ENCODE peak calls at places on chromosomes 3 and 15, in ten cellular contexts. B, W, S, N, Z, G, O, C, L and H are unnamed samples.

GRCh38 chr3:149382518-149382917 is 5.1 kb upstream of the TM4SF1 start:
- DNase-seq in B (no peak), W (no peak), S (peak; percentile 19), N (no peak), Z (no peak), G (no peak), O (no peak), C (no peak), L (no peak), H (no peak)

GRCh38 chr3:156685752-156686151 is 11.4 kb downstream of the TIPARP start:
- DNase-seq in B (no peak), W (no peak), S (no peak), N (no peak), Z (no peak), G (no peak), O (no peak), C (no peak), L (no peak), H (no peak)

GRCh38 chr3:182349051-182349450 is 444.3 kb upstream of the ATP11B start:
- DNase-seq in B (no peak), W (no peak), S (peak; percentile 95), N (no peak), Z (no peak), G (no peak), O (no peak), C (no peak), L (no peak), H (no peak)

GRCh38 chr15:77454265-77454664 is 33.6 kb downstream of the HMG20A start:
- DNase-seq in B (no peak), W (no peak), S (no peak), N (no peak), Z (peak; percentile 23), G (no peak), O (no peak), C (no peak), L (no peak), H (no peak)

GRCh38 chr3:184716652-184717607 is 5.1 kb upstream of the MAGEF1 start:
- DNase-seq in B (no peak), W (peak; percentile 17), S (peak; percentile 50), N (peak; percentile 72), Z (peak; percentile 59), G (peak; percentile 38), O (peak; percentile 79), C (no peak), L (peak; percentile 66), H (no peak)

GRCh38 chr3:153469162-153469561 is 307.1 kb downstream of the RAP2B start:
- DNase-seq in B (no peak), W (no peak), S (no peak), N (no peak), Z (no peak), G (no peak), O (no peak), C (no peak), L (no peak), H (no peak)

GRCh38 chr3:197320582-197320981 is 22.2 kb upstream of the DLG1 start:
- DNase-seq in B (no peak), W (no peak), S (no peak), N (no peak), Z (no peak), G (no peak), O (no peak), C (no peak), L (no peak), H (no peak)

GRCh38 chr3:136291302-136291701 is 41.2 kb downstream of the PCCB start:
- DNase-seq in B (no peak), W (no peak), S (no peak), N (no peak), Z (no peak), G (no peak), O (no peak), C (no peak), L (no peak), H (no peak)

GRCh38 chr3:37981348-37981664 is 9.3 kb upstream of the VILL start:
- DNase-seq in B (no peak), W (no peak), S (no peak), N (no peak), Z (no peak), G (no peak), O (no peak), C (no peak), L (no peak), H (no peak)

GRCh38 chr3:9901967-9902366 is 681 bp upstream of the IL17RE start:
- DNase-seq in B (no peak), W (no peak), S (no peak), N (no peak), Z (no peak), G (no peak), O (no peak), C (no peak), L (no peak), H (no peak)

GRCh38 chr3:172307143-172307560 is 141.1 kb downstream of the GHSR start:
- DNase-seq in B (no peak), W (no peak), S (peak; percentile 54), N (no peak), Z (peak; percentile 72), G (no peak), O (no peak), C (no peak), L (no peak), H (no peak)

GRCh38 chr3:195135921-195136320 is 135.0 kb downstream of the XXYLT1 start:
- DNase-seq in B (no peak), W (no peak), S (no peak), N (no peak), Z (no peak), G (no peak), O (no peak), C (no peak), L (no peak), H (no peak)

GRCh38 chr3:180930526-180930925 is 18.1 kb downstream of the FXR1 start:
- DNase-seq in B (no peak), W (no peak), S (no peak), N (no peak), Z (no peak), G (no peak), O (no peak), C (no peak), L (no peak), H (no peak)

GRCh38 chr3:13200465-13200864 is 127.2 kb upstream of the IQSEC1 start:
- DNase-seq in B (peak; percentile 22), W (no peak), S (no peak), N (no peak), Z (no peak), G (no peak), O (no peak), C (no peak), L (no peak), H (no peak)